ENCODE peak calls at places on chromosomes 5 and 9, in nine cellular contexts. M is BJ, W is tibial artery, N is H7, J is transverse colon, I is left ventricle myocardium inferior, S is SJSA1, A is uterus, G is psoas muscle. Y is an unnamed sample.

GRCh38 chr9:126607731-126608130 is 6.0 kb upstream of the LMX1B start:
- DNase-seq in M (no peak), W (no peak), N (peak; percentile 21), J (no peak), I (no peak), S (no peak), A (no peak), G (no peak), Y (no peak)

GRCh38 chr9:115157245-115157674 is 39.3 kb upstream of the TNC start:
- DNase-seq in M (no peak), W (no peak), N (no peak), J (no peak), I (no peak), S (peak; percentile 56), A (peak; percentile 24), G (no peak), Y (no peak)

GRCh38 chr5:143051244-143052058 is 281.3 kb downstream of the ARHGAP26 start:
- DNase-seq in M (peak; percentile 78), W (no peak), N (no peak), J (no peak), I (no peak), S (no peak), A (peak; percentile 27), G (no peak), Y (no peak)

GRCh38 chr9:132250324-132251262 is 88.7 kb downstream of the NTNG2 start:
- DNase-seq in M (no peak), W (no peak), N (no peak), J (no peak), I (no peak), S (no peak), A (no peak), G (no peak), Y (no peak)

GRCh38 chr5:96347502-96348292 is 85.4 kb downstream of the PCSK1 start:
- DNase-seq in M (no peak), W (no peak), N (no peak), J (no peak), I (no peak), S (no peak), A (no peak), G (no peak), Y (no peak)

GRCh38 chr9:1869843-1870242 is 145.3 kb upstream of the SMARCA2 start:
- DNase-seq in M (no peak), W (no peak), N (peak; percentile 57), J (no peak), I (no peak), S (no peak), A (no peak), G (no peak), Y (no peak)

GRCh38 chr9:129150672-129151211 is 27.3 kb downstream of the IER5L start:
- DNase-seq in M (no peak), W (no peak), N (no peak), J (no peak), I (no peak), S (no peak), A (no peak), G (no peak), Y (no peak)

GRCh38 chr9:130255638-130255930 is 10.0 kb upstream of the HMCN2 start:
- DNase-seq in M (no peak), W (peak; percentile 12), N (no peak), J (no peak), I (no peak), S (no peak), A (no peak), G (no peak), Y (no peak)

GRCh38 chr5:472656-473343 is 29.8 kb downstream of the EXOC3 start:
- DNase-seq in M (no peak), W (peak; percentile 79), N (peak; percentile 100), J (peak; percentile 85), I (peak; percentile 90), S (peak; percentile 76), A (peak; percentile 91), G (peak; percentile 89), Y (peak; percentile 90)

GRCh38 chr9:82196658-82197057 is 208.1 kb downstream of the SPATA31D1 start:
- DNase-seq in M (no peak), W (no peak), N (no peak), J (no peak), I (no peak), S (no peak), A (no peak), G (no peak), Y (no peak)

GRCh38 chr5:77621440-77621839 is 17.1 kb downstream of the OTP start:
- DNase-seq in M (no peak), W (no peak), N (no peak), J (no peak), I (no peak), S (no peak), A (no peak), G (no peak), Y (no peak)
- H3K4me3 ChIP-seq in M (no peak overlapping the region), W (no peak overlapping the region), N (no peak overlapping the region), J (no peak overlapping the region), I (no peak overlapping the region), S (no peak overlapping the region), A (no peak overlapping the region), G (no peak overlapping the region), Y (no peak overlapping the region)

GRCh38 chr5:157115502-157115901 is 6.7 kb upstream of the HAVCR2 start:
- DNase-seq in M (no peak), W (no peak), N (no peak), J (no peak), I (no peak), S (no peak), A (no peak), G (no peak), Y (no peak)
- H3K4me3 ChIP-seq in M (no peak overlapping the region), W (no peak overlapping the region), N (no peak overlapping the region), J (no peak overlapping the region), I (no peak overlapping the region), S (no peak overlapping the region), A (no peak overlapping the region), G (no peak overlapping the region), Y (no peak overlapping the region)

DNA sequence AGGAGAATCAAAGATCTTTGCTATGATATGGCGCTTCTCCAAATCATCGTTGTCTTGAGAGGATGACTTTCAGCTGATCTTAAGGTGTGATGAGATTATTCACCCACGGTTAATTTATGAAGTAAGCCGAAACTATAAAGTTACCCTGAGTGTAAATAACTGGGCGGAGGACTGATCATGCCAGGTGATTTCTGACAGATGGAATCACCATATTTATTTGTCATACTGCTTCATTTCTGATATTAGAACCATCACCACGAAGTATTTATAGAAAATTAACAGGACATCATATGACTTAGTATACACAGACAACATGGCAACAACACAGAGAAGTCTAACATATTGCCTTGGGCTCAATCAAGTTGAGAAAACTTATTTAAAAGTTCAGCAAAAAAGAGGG is 601.9 kb downstream of the RAB3C start:
- DNase-seq in M (no peak), W (no peak), N (no peak), J (no peak), I (no peak), S (no peak), A (no peak), G (no peak), Y (no peak)
- H3K4me3 ChIP-seq in M (no peak overlapping the region), W (no peak overlapping the region), N (no peak overlapping the region), J (no peak overlapping the region), I (no peak overlapping the region), S (no peak overlapping the region), A (no peak overlapping the region), G (no peak overlapping the region), Y (no peak overlapping the region)

GRCh38 chr9:101128623-101129022 is 100.1 kb downstream of the PLPPR1 start:
- DNase-seq in M (no peak), W (no peak), N (no peak), J (no peak), I (no peak), S (no peak), A (no peak), G (no peak), Y (no peak)

GRCh38 chr9:101126556-101126955 is 98.0 kb downstream of the PLPPR1 start:
- DNase-seq in M (no peak), W (no peak), N (no peak), J (no peak), I (no peak), S (no peak), A (no peak), G (no peak), Y (no peak)

GRCh38 chr9:101130089-101130488 is 101.6 kb downstream of the PLPPR1 start:
- DNase-seq in M (no peak), W (no peak), N (no peak), J (no peak), I (no peak), S (no peak), A (no peak), G (no peak), Y (no peak)

DNA sequence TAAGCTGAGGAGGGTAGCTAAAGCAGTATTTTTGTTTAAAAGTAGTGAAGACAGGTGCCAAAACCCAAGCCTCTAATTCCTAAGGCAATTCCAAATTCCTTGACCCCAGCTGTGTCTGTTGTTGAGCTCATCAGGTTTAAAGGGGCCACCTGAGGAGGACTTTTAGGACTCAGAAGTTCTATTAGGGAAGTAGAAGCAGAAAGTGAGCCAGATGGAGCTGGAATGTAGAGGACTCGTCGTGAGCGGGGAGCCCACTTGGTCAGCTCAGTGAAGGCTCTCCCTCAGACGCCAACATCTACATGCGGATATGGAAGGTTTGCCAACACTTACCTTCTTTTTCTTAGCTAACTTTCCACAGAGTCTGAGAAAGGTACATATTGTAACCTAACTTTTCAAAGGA is 102.8 kb downstream of the PLPPR1 start:
- DNase-seq in M (no peak), W (no peak), N (no peak), J (no peak), I (no peak), S (no peak), A (no peak), G (no peak), Y (no peak)
- H3K4me3 ChIP-seq in M (no peak overlapping the region), W (no peak overlapping the region), N (no peak overlapping the region), J (no peak overlapping the region), I (no peak overlapping the region), S (no peak overlapping the region), A (no peak overlapping the region), G (no peak overlapping the region), Y (no peak overlapping the region)

GRCh38 chr9:95592931-95593330 is 76.2 kb upstream of the PTCH1 start:
- DNase-seq in M (no peak), W (no peak), N (no peak), J (no peak), I (no peak), S (no peak), A (no peak), G (no peak), Y (no peak)

DNA sequence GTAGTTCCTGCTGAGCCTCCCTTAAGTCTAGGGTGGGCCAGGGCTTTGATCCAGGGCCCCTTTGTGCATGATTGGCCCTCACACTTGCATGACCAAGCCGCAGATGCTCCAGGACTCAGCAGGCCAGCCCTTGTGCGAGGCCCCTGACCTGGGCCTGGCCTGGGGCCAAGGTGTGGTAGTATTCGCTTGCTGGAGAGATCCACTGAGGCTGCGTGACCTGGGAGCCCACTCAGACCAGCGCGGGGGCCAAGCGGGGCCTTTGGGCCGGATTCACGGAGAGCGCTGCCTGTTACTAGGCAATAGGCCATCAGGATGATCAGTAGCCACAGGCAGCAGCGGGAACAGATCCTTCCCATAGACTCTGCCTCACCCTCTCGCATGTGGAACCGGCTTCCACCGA is 79.0 kb upstream of the PTCH1 start:
- DNase-seq in M (no peak), W (no peak), N (no peak), J (no peak), I (no peak), S (no peak), A (no peak), G (no peak), Y (no peak)
- H3K4me3 ChIP-seq in M (no peak overlapping the region), W (no peak overlapping the region), N (no peak overlapping the region), J (no peak overlapping the region), I (no peak overlapping the region), S (no peak overlapping the region), A (no peak overlapping the region), G (no peak overlapping the region), Y (no peak overlapping the region)

GRCh38 chr5:157301066-157301465 is 35.1 kb downstream of the CYFIP2 start:
- DNase-seq in M (no peak), W (no peak), N (no peak), J (no peak), I (no peak), S (no peak), A (no peak), G (no peak), Y (no peak)
- H3K4me3 ChIP-seq in M (no peak overlapping the region), W (no peak overlapping the region), N (no peak overlapping the region), J (no peak overlapping the region), I (no peak overlapping the region), S (no peak overlapping the region), A (no peak overlapping the region), G (no peak overlapping the region), Y (no peak overlapping the region)

Y was measured in effector memory CD4-positive, alpha-beta T cell.